ENCODE peak calls at places on chromosomes 2 and 18, in four cellular contexts. Q is heart right ventricle; S is stimulated activated CD4-positive, alpha-beta T cell treated with anti-CD3 and anti-CD28 coated beads, Interleukin-2, amount 100 ng/mL, for 24 hours; K is GM23248. J is an unnamed sample.

GRCh38 chr2:215606219-215606618 is 170.4 kb upstream of the FN1 start:
- DNase-seq in K (no peak), S (no peak), Q (no peak), J (no peak)

GRCh38 chr2:27582695-27583389 is at the start of gene ZNF512:
- DNase-seq in Q (peak), S (peak), K (peak), J (peak)

GRCh38 chr2:38074775-38075435 is 1.0 kb downstream of the CYP1B1 start:
- DNase-seq in K (peak), S (peak), Q (no peak), J (no peak)

GRCh38 chr2:111235192-111235591 is 114.5 kb downstream of the BCL2L11 start:
- DNase-seq in Q (no peak), S (no peak), K (no peak), J (no peak)

GRCh38 chr2:160407393-160408204 is 86.0 kb downstream of the RBMS1 start:
- DNase-seq in K (peak), S (peak), Q (peak), J (peak)

GRCh38 chr2:153972412-153972811 is 100.7 kb downstream of the GALNT13 start:
- DNase-seq in Q (no peak), S (no peak), K (no peak), J (no peak)

GRCh38 chr2:237720962-237721361 is 77.6 kb upstream of the RBM44 start:
- DNase-seq in S (no peak), Q (no peak), K (peak), J (no peak)

GRCh38 chr2:171723724-171724683 is 36.7 kb downstream of the DYNC1I2 start:
- DNase-seq in S (no peak), Q (no peak), K (no peak), J (no peak)

GRCh38 chr18:48813833-48814489 is 136.8 kb downstream of the SMAD7 start:
- DNase-seq in S (no peak), Q (no peak), K (no peak), J (peak)

GRCh38 chr18:79507076-79507545 is 111.4 kb downstream of the NFATC1 start:
- DNase-seq in S (no peak), K (peak), Q (peak), J (no peak)

GRCh38 chr2:217340899-217341298 is 481.0 kb upstream of the TNP1 start:
- DNase-seq in S (no peak), Q (no peak), K (no peak), J (no peak)

GRCh38 chr2:25090801-25091200 is 48.9 kb downstream of the EFR3B start:
- DNase-seq in K (no peak), S (no peak), Q (no peak), J (no peak)

GRCh38 chr2:238920053-238920452 is 72.2 kb downstream of the TWIST2 start:
- DNase-seq in S (no peak), K (peak), Q (no peak), J (no peak)

GRCh38 chr2:181566643-181567042 is 90.3 kb downstream of the CERKL start:
- DNase-seq in Q (no peak), S (no peak), K (no peak), J (no peak)

GRCh38 chr18:35497006-35497333 is 790 bp downstream of the INO80C start:
- DNase-seq in K (peak), Q (no peak), S (peak), J (no peak)

GRCh38 chr2:67400560-67401464 is 3.7 kb downstream of the ETAA1 start:
- DNase-seq in S (no peak), K (peak), Q (no peak), J (no peak)

GRCh38 chr2:14903709-14904374 is 271.3 kb downstream of the LRATD1 start:
- DNase-seq in K (no peak), Q (no peak), S (peak), J (peak)

GRCh38 chr2:44805391-44805790 is 136.1 kb upstream of the SIX3 start:
- DNase-seq in K (no peak), Q (no peak), S (no peak), J (no peak)

GRCh38 chr2:159564081-159564480 is 52.3 kb downstream of the BAZ2B start:
- DNase-seq in S (no peak), Q (no peak), K (peak), J (no peak)